ENCODE peak calls at places on chromosomes 7 and 10, in nine cellular contexts. W is tibial nerve, I is stomach, P is upper lobe of right lung, R is colonic mucosa, H is coronary artery, O is adrenal gland, V is brain microvascular endothelial cell, G is GM06990. F is an unnamed sample.

GRCh38 chr10:68023292-68023691 is 51.8 kb downstream of the HERC4 start:
- DNase-seq in W (no peak), I (no peak), P (no peak), R (no peak), H (no peak), O (no peak), V (no peak), G (no peak), F (no peak)

GRCh38 chr7:37198188-37198905 is 250.3 kb downstream of the ELMO1 start:
- DNase-seq in W (no peak), I (no peak), P (no peak), R (no peak), H (no peak), O (peak), V (no peak), G (no peak), F (no peak)

GRCh38 chr10:119523916-119524719 is 18.4 kb downstream of the RGS10 start:
- DNase-seq in W (no peak), I (no peak), P (no peak), R (no peak), H (no peak), O (no peak), V (no peak), G (no peak), F (no peak)

GRCh38 chr10:50572017-50572491 is 51.7 kb downstream of the SGMS1 start:
- DNase-seq in W (no peak), I (no peak), P (no peak), R (no peak), H (no peak), O (no peak), V (no peak), G (no peak), F (no peak)

GRCh38 chr10:45675388-45675787 is 2.8 kb upstream of the ZFAND4 start:
- DNase-seq in W (no peak), I (no peak), P (no peak), R (no peak), H (no peak), O (no peak), V (no peak), G (no peak), F (no peak)

GRCh38 chr7:36154255-36155212 is 1.5 kb downstream of the EEPD1 start:
- DNase-seq in W (no peak), I (no peak), P (no peak), R (no peak), H (no peak), O (peak), V (no peak), G (no peak), F (no peak)

GRCh38 chr7:32506266-32507054 is 11.2 kb downstream of the AVL9 start:
- DNase-seq in W (no peak), I (no peak), P (no peak), R (no peak), H (no peak), O (peak), V (peak), G (no peak), F (peak)

GRCh38 chr10:24678757-24679156 is 44.9 kb downstream of the ARHGAP21 start:
- DNase-seq in W (no peak), I (no peak), P (no peak), R (no peak), H (no peak), O (no peak), V (no peak), G (no peak), F (no peak)

GRCh38 chr7:155386608-155387007 is 71.3 kb upstream of the EN2 start:
- DNase-seq in W (no peak), I (no peak), P (no peak), R (no peak), H (no peak), O (no peak), V (no peak), G (no peak), F (no peak)

GRCh38 chr10:102313221-102313896 is 68.0 kb downstream of the GBF1 start:
- DNase-seq in W (no peak), I (no peak), P (no peak), R (no peak), H (no peak), O (no peak), V (no peak), G (no peak), F (no peak)

GRCh38 chr10:21238717-21239116 is 286.8 kb downstream of the SKIDA1 start:
- DNase-seq in W (no peak), I (no peak), P (no peak), R (no peak), H (no peak), O (no peak), V (no peak), G (no peak), F (no peak)

GRCh38 chr10:70093335-70093944 is 39.2 kb downstream of the AIFM2 start:
- DNase-seq in W (no peak), I (no peak), P (no peak), R (no peak), H (no peak), O (no peak), V (no peak), G (no peak), F (no peak)

GRCh38 chr7:117086788-117087187 is 133.5 kb downstream of the ST7 start:
- DNase-seq in W (no peak), I (no peak), P (no peak), R (no peak), H (no peak), O (no peak), V (peak), G (no peak), F (no peak)

DNA sequence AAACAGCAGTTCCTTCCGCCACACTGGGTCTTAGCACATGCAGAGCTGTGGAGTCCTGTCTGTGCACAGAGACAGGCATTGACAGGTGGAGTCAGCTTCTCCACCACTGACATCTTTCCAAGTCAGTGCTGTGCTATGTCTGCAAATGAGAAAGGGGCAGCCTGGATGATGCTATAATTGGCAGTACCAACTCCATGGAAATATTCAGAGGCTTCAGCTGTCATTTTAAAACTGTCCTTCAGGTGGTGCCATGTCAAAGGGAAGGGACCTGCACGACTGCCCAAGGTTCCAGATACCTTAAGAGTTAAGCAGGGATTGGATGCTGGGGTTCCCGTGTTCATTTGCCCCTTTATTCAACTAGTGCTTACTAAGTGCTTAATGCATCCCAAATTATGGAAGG is 258.0 kb upstream of the PRKCQ start:
- DNase-seq in W (no peak), I (no peak), P (no peak), R (no peak), H (no peak), O (no peak), V (no peak), G (no peak), F (no peak)
- TF ChIP-seq CTCF in W (peak), I (peak), P (peak), R (no peak), H (no peak), O (peak), V (peak), G (peak), F (no peak)

DNA sequence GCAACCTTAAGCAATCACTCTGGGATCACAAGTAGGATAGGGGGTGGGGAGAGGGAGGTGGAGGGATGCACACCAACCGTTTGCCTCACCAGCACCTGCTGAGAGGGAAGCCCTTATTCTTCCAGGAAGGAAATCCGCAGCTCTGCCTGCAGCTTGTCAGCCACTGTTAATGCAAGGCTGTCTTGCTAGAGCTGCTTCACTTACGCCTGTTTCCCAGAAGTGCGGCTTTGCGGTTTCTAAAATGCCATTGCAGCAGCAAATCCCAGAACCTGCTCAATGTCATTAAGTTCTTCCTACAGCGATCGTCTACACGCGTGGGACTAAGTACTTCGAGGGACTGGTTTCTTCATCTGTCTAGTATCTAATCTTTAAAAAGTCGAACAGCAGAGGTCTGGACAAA is 191.1 kb downstream of the ZMYND11 start:
- DNase-seq in W (no peak), I (no peak), P (no peak), R (no peak), H (no peak), O (no peak), V (no peak), G (no peak), F (no peak)
- H3K4me3 ChIP-seq in W (no peak), I (no peak), P (no peak), R (no peak), H (no peak), O (no peak), V (no peak), G (no peak), F (no peak)

DNA sequence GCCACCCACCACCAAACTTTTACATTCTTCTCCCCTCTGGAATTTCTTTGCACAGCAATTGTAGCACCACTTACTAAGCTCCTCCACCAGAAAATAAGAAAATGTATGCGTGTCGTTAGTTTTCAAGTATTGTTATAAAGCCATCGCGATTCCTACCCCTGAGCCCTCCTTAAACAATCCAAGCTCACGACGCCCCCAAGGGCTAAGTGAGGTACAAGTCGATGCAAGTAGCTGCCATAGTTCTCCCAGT is 1.3 kb downstream of the FRAT2 start:
- DNase-seq in W (no peak), I (no peak), P (no peak), R (peak), H (no peak), O (no peak), V (no peak), G (no peak), F (no peak)
- TF ChIP-seq CTCF in W (no peak), I (no peak), P (no peak), R (no peak), H (no peak), O (no peak), V (peak), G (peak), F (peak)

DNA sequence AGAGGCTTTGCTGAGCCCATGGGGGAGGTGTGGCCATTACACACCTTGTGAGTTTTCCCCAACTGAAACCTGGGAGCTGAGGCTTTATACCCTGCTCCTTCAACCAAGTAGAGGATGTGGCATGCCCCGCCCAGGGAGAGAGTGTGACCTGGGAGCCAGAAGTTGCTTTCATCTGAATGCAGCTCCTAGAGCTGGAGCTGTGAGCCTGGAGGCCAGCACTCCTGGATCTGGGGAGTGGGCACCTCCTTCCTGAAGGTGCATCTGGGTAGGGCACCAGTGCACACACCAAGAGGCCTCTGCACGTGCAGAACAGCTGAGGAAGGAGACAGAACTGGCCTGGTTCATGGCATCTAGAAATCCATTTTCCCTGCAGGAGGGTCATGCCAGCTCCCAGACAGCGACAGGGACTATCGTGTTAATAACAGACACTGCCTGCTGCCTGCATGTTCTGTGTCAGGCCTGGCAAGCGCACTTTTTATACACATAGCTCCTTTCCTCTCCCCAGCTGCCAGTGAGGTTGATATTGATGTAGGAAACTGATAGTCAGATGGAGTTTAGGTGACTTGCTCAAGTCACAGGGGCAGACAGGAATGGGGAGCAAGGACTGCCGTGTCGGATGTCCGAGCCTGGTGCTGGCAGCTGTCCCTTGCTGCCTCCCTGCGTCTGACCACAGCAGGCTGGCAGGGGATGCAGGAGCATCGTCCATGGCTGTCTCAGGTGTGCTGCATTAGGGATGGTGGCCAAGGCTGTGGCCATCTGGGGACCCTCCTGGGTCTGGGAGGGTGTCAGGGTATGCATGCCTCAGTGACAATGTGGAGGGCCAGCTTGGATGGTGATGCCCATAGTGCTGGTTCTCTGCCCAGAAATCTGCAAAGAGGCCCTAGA is 189.9 kb upstream of the CXCL12 start:
- DNase-seq in W (no peak), I (no peak), P (no peak), R (no peak), H (peak), O (no peak), V (no peak), G (no peak), F (no peak)
- H3K4me3 ChIP-seq in W (no peak), I (no peak), P (no peak), R (no peak), H (no peak), O (no peak), V (no peak), G (no peak), F (no peak)

GRCh38 chr10:112442063-112442462 is 4.7 kb downstream of the ZDHHC6 start:
- DNase-seq in W (no peak), I (no peak), P (no peak), R (no peak), H (no peak), O (no peak), V (no peak), G (no peak), F (no peak)

GRCh38 chr10:112441520-112441919 is 5.2 kb downstream of the ZDHHC6 start:
- DNase-seq in W (no peak), I (no peak), P (no peak), R (no peak), H (no peak), O (no peak), V (no peak), G (no peak), F (no peak)

GRCh38 chr10:112448903-112449302 is 1.9 kb downstream of the VTI1A start:
- DNase-seq in W (no peak), I (no peak), P (no peak), R (no peak), H (no peak), O (no peak), V (no peak), G (no peak), F (no peak)

GRCh38 chr10:112446055-112446854 is 459 bp downstream of the ZDHHC6 start:
- DNase-seq in W (no peak), I (no peak), P (no peak), R (peak), H (no peak), O (no peak), V (no peak), G (no peak), F (no peak)

DNA sequence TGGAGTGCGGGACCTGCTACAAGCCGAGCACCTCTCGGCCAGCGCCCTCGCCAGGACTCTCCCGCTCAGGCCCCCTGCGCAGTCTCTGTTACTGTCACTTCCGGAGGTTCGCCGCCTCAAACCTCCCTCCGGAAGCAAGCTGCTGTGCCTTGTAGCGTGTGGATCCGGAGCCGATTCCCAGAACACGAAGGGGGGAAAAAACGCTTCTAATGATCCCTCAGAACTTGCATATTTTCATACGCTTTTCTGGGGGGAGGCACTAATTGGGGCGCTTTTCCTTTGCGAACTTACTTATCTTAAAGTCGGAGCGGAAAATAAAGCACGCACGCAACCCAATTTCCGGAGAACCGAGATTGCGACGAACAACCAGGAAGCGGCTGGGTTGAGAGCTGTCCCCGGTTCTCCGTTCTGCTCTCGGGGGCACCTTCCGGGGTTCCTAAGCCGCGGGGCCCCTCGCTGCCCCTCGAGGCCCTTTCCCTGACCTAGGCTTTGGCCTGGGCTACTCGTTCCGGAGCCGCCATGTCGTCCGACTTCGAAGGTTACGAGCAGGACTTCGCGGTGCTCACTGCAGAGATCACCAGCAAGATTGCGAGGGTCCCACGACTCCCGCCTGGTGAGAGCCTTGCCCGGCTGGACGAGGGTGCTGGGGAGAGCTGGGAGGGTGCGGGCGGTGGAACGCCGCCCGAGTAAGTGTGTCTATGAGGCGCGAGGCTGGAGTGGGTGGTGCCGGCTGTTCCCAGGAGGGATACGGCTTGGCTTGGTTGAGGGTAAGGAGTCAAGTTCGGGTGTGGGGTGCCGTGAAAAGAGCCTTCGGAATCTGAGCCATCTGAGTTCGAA is at the start of the genes VTI1A and ZDHHC6:
- DNase-seq in W (peak), I (peak), P (peak), R (peak), H (peak), O (peak), V (peak), G (peak), F (no peak)
- TF ChIP-seq CTCF in W (no peak), I (no peak), P (no peak), R (no peak), H (no peak), O (no peak), V (peak), G (peak), F (peak)

GRCh38 chr7:73707045-73707631 is 12.3 kb downstream of the STX1A start:
- DNase-seq in W (no peak), I (peak), P (peak), R (peak), H (no peak), O (no peak), V (peak), G (no peak), F (no peak)

GRCh38 chr7:73706122-73707044 is 13.1 kb downstream of the STX1A start:
- DNase-seq in W (no peak), I (no peak), P (no peak), R (no peak), H (no peak), O (no peak), V (peak), G (no peak), F (no peak)

GRCh38 chr7:73703985-73704639 is 15.4 kb downstream of the STX1A start:
- DNase-seq in W (peak), I (peak), P (peak), R (peak), H (no peak), O (peak), V (peak), G (no peak), F (no peak)

GRCh38 chr7:73704640-73705550 is 14.6 kb downstream of the STX1A start:
- DNase-seq in W (no peak), I (no peak), P (peak), R (no peak), H (no peak), O (no peak), V (peak), G (no peak), F (peak)

DNA sequence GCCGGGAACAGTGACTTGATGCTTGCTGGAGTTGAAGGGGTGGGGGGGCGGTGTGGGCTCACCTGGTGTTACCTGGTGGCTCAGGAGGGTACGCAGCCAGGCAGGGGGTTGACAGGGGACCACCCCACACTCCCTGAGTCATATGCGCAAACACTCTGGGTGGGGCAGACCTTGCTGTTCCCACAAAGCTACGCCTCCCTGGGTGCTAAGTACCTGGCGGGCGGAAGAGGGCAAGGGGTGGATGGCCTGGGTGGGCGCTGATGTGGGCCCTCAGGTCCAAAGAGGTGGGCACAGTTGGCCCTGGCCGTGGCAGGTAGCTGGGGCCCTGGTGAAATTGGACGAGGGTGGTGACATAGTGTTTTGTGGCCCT is 13.9 kb downstream of the STX1A start:
- DNase-seq in W (no peak), I (no peak), P (no peak), R (no peak), H (no peak), O (no peak), V (no peak), G (no peak), F (no peak)
- H3K4me3 ChIP-seq in W (no peak), I (no peak), P (no peak), R (no peak), H (no peak), O (no peak), V (no peak), G (no peak), F (no peak)

GRCh38 chr7:143002106-143002505 is 24.8 kb downstream of the OR9A2 start:
- DNase-seq in W (no peak), I (no peak), P (no peak), R (no peak), H (no peak), O (no peak), V (no peak), G (no peak), F (no peak)
- TF ChIP-seq CTCF in W (no peak), I (no peak), P (peak), R (no peak), H (no peak), O (no peak), V (peak), G (peak), F (no peak)

DNA sequence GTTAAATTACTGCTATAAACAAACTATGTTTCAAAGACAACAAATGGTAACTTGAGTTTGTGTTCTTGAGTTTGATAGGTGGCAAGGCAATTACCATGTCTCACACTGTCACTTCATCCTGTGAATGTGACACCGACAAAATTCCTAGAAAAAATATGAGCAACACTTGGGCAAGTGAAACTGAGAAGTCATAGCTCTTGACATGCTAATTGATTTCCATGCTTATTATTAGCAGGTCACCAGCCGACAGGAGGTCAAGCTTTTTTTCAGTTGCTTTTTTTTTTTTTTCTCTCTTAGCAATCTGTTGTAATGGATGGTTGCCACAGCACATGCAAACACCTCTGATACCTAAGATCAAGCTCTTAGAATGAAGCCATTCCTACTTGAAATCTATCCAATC is 206.0 kb upstream of the SLC26A5 start:
- DNase-seq in W (no peak), I (no peak), P (no peak), R (no peak), H (no peak), O (no peak), V (no peak), G (no peak), F (no peak)
- H3K4me3 ChIP-seq in W (no peak), I (no peak), P (no peak), R (no peak), H (no peak), O (no peak), V (no peak), G (no peak), F (no peak)

GRCh38 chr10:95906675-95907453 is 911 bp upstream of the CC2D2B start:
- DNase-seq in W (peak), I (peak), P (no peak), R (peak), H (peak), O (peak), V (peak), G (no peak), F (no peak)
- TF ChIP-seq CTCF in W (no peak), I (no peak), P (no peak), R (no peak), H (no peak), O (peak), V (peak), G (peak), F (peak)

F was measured in AG04449.